ENCODE peak calls at places on chromosomes 4 and X, in four cellular contexts. D is A673, L is Panc1, X is tibial nerve. I is an unnamed sample.

GRCh38 chrX:13868481-13869040 is 51.7 kb upstream of the GPM6B start:
- DNase-seq in D (no peak), L (no peak), X (no peak), I (no peak)

GRCh38 chrX:35289952-35290351 is 347.4 kb downstream of the FAM47B start:
- DNase-seq in D (no peak), L (no peak), X (no peak), I (no peak)

GRCh38 chrX:73400136-73400748 is 46.6 kb upstream of the CDX4 start:
- DNase-seq in D (no peak), L (no peak), X (no peak), I (no peak)

GRCh38 chrX:77788050-77788449 is 2.0 kb upstream of the ATRX start:
- DNase-seq in D (peak; percentile 44), L (no peak), X (no peak), I (no peak)

GRCh38 chr4:5701971-5702370 is 6.4 kb downstream of the EVC2 start:
- DNase-seq in D (no peak), L (no peak), X (no peak), I (no peak)

GRCh38 chr4:172898715-172899114 is 269.9 kb upstream of the GALNT7 start:
- DNase-seq in D (no peak), L (no peak), X (no peak), I (no peak)

GRCh38 chrX:55452825-55453124 is 848 bp downstream of the MAGEH1 start:
- DNase-seq in D (no peak), L (no peak), X (no peak), I (no peak)

GRCh38 chr4:84596826-84597225 is 13.9 kb downstream of the CDS1 start:
- DNase-seq in D (no peak), L (no peak), X (no peak), I (no peak)

GRCh38 chrX:18951032-18951431 is 32.9 kb downstream of the PHKA2 start:
- DNase-seq in D (no peak), L (no peak), X (no peak), I (no peak)

GRCh38 chr4:95506264-95506663 is 42.5 kb downstream of the UNC5C start:
- DNase-seq in D (peak; percentile 15), L (no peak), X (no peak), I (peak; percentile 61)

GRCh38 chr4:105232374-105232773 is 85.7 kb downstream of the TET2 start:
- DNase-seq in D (no peak), L (no peak), X (no peak), I (no peak)

GRCh38 chr4:4681651-4682050 is 139.8 kb upstream of the STX18 start:
- DNase-seq in D (no peak), L (no peak), X (no peak), I (no peak)

GRCh38 chrX:43108828-43109227 is 330.9 kb upstream of the PPP1R2C start:
- DNase-seq in D (no peak), L (no peak), X (no peak), I (no peak)

GRCh38 chrX:39577976-39578962 is 519.5 kb downstream of the BCOR start:
- DNase-seq in D (no peak), L (no peak), X (peak; percentile 15), I (peak; percentile 24)

GRCh38 chrX:136168929-136169735 is 21.8 kb downstream of the FHL1 start:
- DNase-seq in D (peak; percentile 58), L (no peak), X (no peak), I (peak; percentile 79)

GRCh38 chr4:15682340-15682725 is 706 bp downstream of the FAM200B start:
- DNase-seq in D (no peak), L (no peak), X (no peak), I (no peak)

GRCh38 chr4:20646287-20646686 is 54.0 kb upstream of the PACRGL start:
- DNase-seq in D (no peak), L (no peak), X (no peak), I (no peak)

GRCh38 chr4:21012851-21013331 is 312.6 kb downstream of the PACRGL start:
- DNase-seq in D (no peak), L (no peak), X (no peak), I (peak; percentile 1)

GRCh38 chr4:187020681-187021080 is 297.0 kb upstream of the FAT1 start:
- DNase-seq in D (no peak), L (no peak), X (no peak), I (no peak)

GRCh38 chr4:136150046-136150445 is 1382.2 kb downstream of the PCDH18 start:
- DNase-seq in D (no peak), L (no peak), X (no peak), I (no peak)

GRCh38 chr4:105634402-105634801 is 74.1 kb downstream of the INTS12 start:
- DNase-seq in D (no peak), L (no peak), X (no peak), I (no peak)

GRCh38 chr4:30904593-30904992 is 184.4 kb downstream of the PCDH7 start:
- DNase-seq in D (no peak), L (no peak), X (no peak), I (no peak)
- H3K27ac ChIP-seq in D (no peak overlapping the region), L (no peak overlapping the region), X (no peak overlapping the region), I (no peak overlapping the region)

GRCh38 chr4:57065730-57066482 is 44.3 kb downstream of the IGFBP7 start:
- DNase-seq in D (no peak), L (no peak), X (no peak), I (peak; percentile 65)

GRCh38 chr4:57068237-57068981 is 41.8 kb downstream of the IGFBP7 start:
- DNase-seq in D (no peak), L (no peak), X (no peak), I (no peak)

GRCh38 chr4:57064120-57064519 is 46.1 kb downstream of the IGFBP7 start:
- DNase-seq in D (no peak), L (no peak), X (no peak), I (no peak)

GRCh38 chr4:57063518-57063917 is 46.7 kb downstream of the IGFBP7 start:
- DNase-seq in D (no peak), L (no peak), X (no peak), I (no peak)

GRCh38 chr4:57064811-57065711 is 45.1 kb downstream of the IGFBP7 start:
- DNase-seq in D (no peak), L (no peak), X (peak; percentile 55), I (peak; percentile 96)
- H3K4me3 ChIP-seq in D (no peak overlapping the region), L (no peak overlapping the region), X (no peak overlapping the region), I (no peak overlapping the region)

GRCh38 chrX:131812847-131813825 is 210.0 kb upstream of the STK26 start:
- DNase-seq in D (no peak), L (no peak), X (no peak), I (no peak)
- H3K27ac ChIP-seq in D (no peak overlapping the region), L (peak overlapping the region; percentile 78), X (peak overlapping the region; percentile 26), I (no peak overlapping the region)

DNA sequence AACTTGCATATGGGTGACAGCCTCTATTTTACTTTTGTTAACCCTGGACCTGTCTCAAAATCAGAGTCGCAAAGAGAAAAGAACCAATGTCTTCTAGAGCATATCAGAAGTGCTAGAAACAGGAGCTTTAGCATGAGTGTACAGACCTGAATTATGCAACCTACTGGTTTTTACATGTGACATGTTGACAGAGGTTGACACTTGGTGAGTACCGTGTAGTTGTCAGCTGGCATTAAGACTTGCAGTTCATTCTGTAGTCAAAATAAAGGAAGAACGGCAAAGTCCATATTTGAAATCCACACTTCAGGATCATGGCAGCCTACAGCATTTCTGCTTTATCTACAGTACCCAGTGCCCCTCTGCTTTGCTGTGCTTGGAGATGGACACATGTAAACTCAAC is 291.9 kb upstream of the TENM3 start:
- DNase-seq in D (no peak), L (no peak), X (no peak), I (no peak)
- H3K4me3 ChIP-seq in D (no peak overlapping the region), L (no peak overlapping the region), X (no peak overlapping the region), I (no peak overlapping the region)

GRCh38 chrX:17496407-17496806 is 121.4 kb downstream of the NHS start:
- DNase-seq in D (no peak), L (no peak), X (no peak), I (no peak)

GRCh38 chrX:17499512-17499911 is 124.5 kb downstream of the NHS start:
- DNase-seq in D (no peak), L (no peak), X (no peak), I (no peak)

GRCh38 chrX:17495052-17495451 is 120.1 kb downstream of the NHS start:
- DNase-seq in D (no peak), L (no peak), X (no peak), I (no peak)

GRCh38 chrX:17497193-17497592 is 122.2 kb downstream of the NHS start:
- DNase-seq in D (no peak), L (no peak), X (no peak), I (no peak)

DNA sequence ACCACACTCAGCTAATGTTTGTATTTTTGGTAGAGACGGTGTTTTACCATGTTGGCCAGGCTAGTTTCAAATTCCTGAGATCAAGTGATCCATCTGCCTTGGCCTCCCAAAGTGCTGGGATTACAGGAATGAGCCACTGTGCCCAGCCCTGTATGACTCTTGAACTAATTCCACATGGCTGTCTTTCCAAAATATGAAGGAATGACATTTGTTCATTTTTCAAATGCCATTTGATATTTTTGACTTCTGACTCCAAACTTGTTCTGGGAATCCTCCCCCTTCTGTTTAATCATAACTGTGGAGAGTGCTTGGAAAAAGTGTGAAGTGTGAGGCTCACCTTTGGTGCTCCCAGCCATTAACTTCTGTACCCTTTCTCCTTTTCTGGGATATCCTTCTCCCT is 119.2 kb downstream of the NHS start:
- DNase-seq in D (no peak), L (no peak), X (no peak), I (no peak)
- H3K27ac ChIP-seq in D (no peak overlapping the region), L (no peak overlapping the region), X (no peak overlapping the region), I (no peak overlapping the region)

I was measured in SJSA1.